ENCODE peak calls at places on chromosomes 4 and X, in ten cellular contexts. E, L, C, F, J, N, W, I, D and G are unnamed samples.
A peak's percentile ranks its signal among the peaks of the same experiment; 100 is the strongest.

GRCh38 chrX:53990201-53990600 is 54.1 kb downstream of the PHF8 start:
- DNase-seq in E (no peak), L (no peak), C (no peak), F (no peak), J (no peak), N (no peak), W (no peak), I (no peak), D (no peak), G (no peak)

GRCh38 chrX:111460612-111461011 is 48.6 kb upstream of the DCX start:
- DNase-seq in E (no peak), L (no peak), C (no peak), F (no peak), J (no peak), N (no peak), W (no peak), I (no peak), D (no peak), G (no peak)

GRCh38 chr4:88690355-88690754 is 7.3 kb downstream of the NAP1L5 start:
- DNase-seq in E (no peak), L (no peak), C (no peak), F (no peak), J (no peak), N (no peak), W (no peak), I (no peak), D (no peak), G (peak; percentile 50)

GRCh38 chrX:119101168-119101567 is 26.4 kb downstream of the KIAA1210 start:
- DNase-seq in E (no peak), L (no peak), C (no peak), F (no peak), J (no peak), N (no peak), W (no peak), I (no peak), D (no peak), G (no peak)

GRCh38 chr4:171718069-171718468 is 95.1 kb upstream of the GALNTL6 start:
- DNase-seq in E (no peak), L (no peak), C (no peak), F (no peak), J (no peak), N (no peak), W (no peak), I (no peak), D (no peak), G (no peak)

GRCh38 chr4:176981551-176981950 is 188.8 kb upstream of the VEGFC start:
- DNase-seq in E (no peak), L (no peak), C (no peak), F (no peak), J (no peak), N (no peak), W (no peak), I (no peak), D (no peak), G (no peak)

GRCh38 chr4:111991797-111992196 is 153.5 kb upstream of the FAM241A start:
- DNase-seq in E (no peak), L (peak; percentile 8), C (no peak), F (no peak), J (no peak), N (no peak), W (no peak), I (no peak), D (no peak), G (peak; percentile 34)

GRCh38 chr4:3332498-3332897 is 39.7 kb downstream of the RGS12 start:
- DNase-seq in E (no peak), L (no peak), C (no peak), F (no peak), J (no peak), N (no peak), W (no peak), I (no peak), D (no peak), G (no peak)

GRCh38 chr4:41505161-41505653 is 32.8 kb upstream of the LIMCH1 start:
- DNase-seq in E (no peak), L (no peak), C (no peak), F (no peak), J (no peak), N (no peak), W (no peak), I (peak; percentile 67), D (no peak), G (peak; percentile 30)

GRCh38 chr4:109077486-109077885 is 225.0 kb downstream of the COL25A1 start:
- DNase-seq in E (no peak), L (no peak), C (no peak), F (no peak), J (no peak), N (no peak), W (no peak), I (no peak), D (no peak), G (no peak)

GRCh38 chr4:88791274-88791673 is 93.6 kb upstream of the NAP1L5 start:
- DNase-seq in E (no peak), L (peak; percentile 13), C (no peak), F (no peak), J (no peak), N (no peak), W (no peak), I (no peak), D (no peak), G (peak; percentile 44)

GRCh38 chrX:135396109-135396508 is 25.6 kb upstream of the SMIM10L2A start:
- DNase-seq in E (no peak), L (no peak), C (no peak), F (no peak), J (no peak), N (no peak), W (no peak), I (no peak), D (no peak), G (peak; percentile 75)

GRCh38 chrX:117274943-117275342 is 812.2 kb upstream of the CT83 start:
- DNase-seq in E (no peak), L (no peak), C (no peak), F (no peak), J (no peak), N (no peak), W (no peak), I (no peak), D (no peak), G (no peak)

DNA sequence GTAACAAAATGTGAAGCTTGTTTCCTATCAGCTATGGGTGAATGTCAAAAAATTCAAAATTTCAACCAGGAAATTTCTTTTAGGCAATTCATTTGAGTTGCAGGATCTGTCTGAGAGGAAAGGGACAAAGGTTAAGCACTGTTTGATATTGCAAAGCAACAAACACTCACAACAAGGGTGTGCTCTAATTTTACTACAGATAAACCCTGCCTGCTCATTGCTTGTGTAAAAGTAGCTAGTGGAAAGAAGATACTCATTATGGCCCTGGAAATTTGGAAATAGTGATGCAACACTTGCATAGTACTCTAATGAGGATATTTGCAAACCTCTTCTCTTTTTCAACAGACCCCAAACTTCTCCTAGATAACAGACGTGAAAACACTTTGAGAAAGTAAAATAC is 27.1 kb downstream of the FAM47E start:
- DNase-seq in E (no peak), L (no peak), C (no peak), F (no peak), J (no peak), N (no peak), W (no peak), I (no peak), D (no peak), G (no peak)
- TF ChIP-seq POLR2AphosphoS5 in E (no peak), L (no peak), C (no peak), F (no peak), J (no peak), N (no peak), W (no peak), I (no peak), D (no peak), G (no peak)

GRCh38 chr4:39635023-39635422 is 3.6 kb downstream of the SMIM14 start:
- DNase-seq in E (no peak), L (no peak), C (no peak), F (peak; percentile 79), J (peak; percentile 52), N (no peak), W (no peak), I (no peak), D (no peak), G (no peak)
- TF ChIP-seq POLR2AphosphoS5 in E (no peak), L (no peak), C (no peak), F (no peak), J (no peak), N (no peak), W (no peak), I (no peak), D (no peak), G (no peak)

GRCh38 chr4:791866-792630 is 33.9 kb downstream of the CPLX1 start:
- DNase-seq in E (no peak), L (no peak), C (no peak), F (peak; percentile 69), J (peak; percentile 55), N (no peak), W (no peak), I (no peak), D (peak; percentile 91), G (no peak)
- TF ChIP-seq POLR2AphosphoS5 in E (no peak), L (no peak), C (no peak), F (no peak), J (no peak), N (no peak), W (no peak), I (no peak), D (no peak), G (no peak)

GRCh38 chr4:159390648-159391047 is 287.8 kb downstream of the RAPGEF2 start:
- DNase-seq in E (no peak), L (peak; percentile 63), C (no peak), F (no peak), J (no peak), N (no peak), W (no peak), I (no peak), D (no peak), G (peak; percentile 94)

GRCh38 chr4:159386620-159387019 is 283.7 kb downstream of the RAPGEF2 start:
- DNase-seq in E (no peak), L (no peak), C (no peak), F (no peak), J (no peak), N (no peak), W (no peak), I (no peak), D (no peak), G (no peak)

GRCh38 chr4:159384017-159384416 is 281.1 kb downstream of the RAPGEF2 start:
- DNase-seq in E (no peak), L (no peak), C (no peak), F (no peak), J (no peak), N (no peak), W (no peak), I (no peak), D (no peak), G (no peak)

GRCh38 chr4:159384619-159385018 is 281.7 kb downstream of the RAPGEF2 start:
- DNase-seq in E (no peak), L (no peak), C (no peak), F (no peak), J (no peak), N (no peak), W (no peak), I (no peak), D (no peak), G (no peak)

GRCh38 chr4:159389756-159390155 is 286.9 kb downstream of the RAPGEF2 start:
- DNase-seq in E (no peak), L (no peak), C (no peak), F (no peak), J (no peak), N (no peak), W (no peak), I (no peak), D (peak; percentile 78), G (no peak)
- TF ChIP-seq POLR2AphosphoS5 in E (no peak), L (no peak), C (no peak), F (no peak), J (no peak), N (no peak), W (no peak), I (no peak), D (no peak), G (no peak)